ENCODE peak calls at places on chromosome 19, in eight cellular contexts. H is breast epithelium, M is ascending aorta, L is Peyer's patch, K is heart left ventricle, Z is mesenchymal stem cell, C is fibroblast of lung, E is pancreas. O is an unnamed sample. For H3K9me3, the result is how much of the 10 kb centered on the place peaks cover.

GRCh38 chr19:17579523-17580244 is 24.2 kb downstream of the COLGALT1 start:
- DNase-seq in H (no peak), M (no peak), L (peak), K (peak), Z (peak), C (peak), E (peak), O (no peak)

GRCh38 chr19:12801466-12802266 is at the start of the genes PRDX2 and THSD8:
- DNase-seq in H (peak), M (peak), L (peak), K (peak), Z (peak), C (peak), E (peak), O (peak)

GRCh38 chr19:34145741-34146202 is 26.5 kb upstream of the LSM14A start:
- DNase-seq in H (no peak), M (no peak), L (peak), K (no peak), Z (peak), C (peak), E (no peak), O (peak)

GRCh38 chr19:55672418-55672817 is 2.6 kb upstream of the EPN1 start:
- DNase-seq in H (no peak), M (no peak), L (no peak), K (no peak), Z (no peak), C (peak), E (no peak), O (no peak)

GRCh38 chr19:289651-290538 is 1.3 kb downstream of the PLPP2 start:
- DNase-seq in H (peak), M (no peak), L (no peak), K (no peak), Z (peak), C (peak), E (peak), O (no peak)

GRCh38 chr19:687569-688166 is 7.6 kb downstream of the PRSS57 start:
- DNase-seq in H (no peak), M (no peak), L (no peak), K (no peak), Z (no peak), C (no peak), E (no peak), O (no peak)

GRCh38 chr19:43768273-43769050 is 12.3 kb downstream of the KCNN4 start:
- DNase-seq in H (no peak), M (peak), L (no peak), K (no peak), Z (no peak), C (no peak), E (no peak), O (no peak)

GRCh38 chr19:54392078-54392477 is 23.2 kb upstream of the TTYH1 start:
- DNase-seq in H (no peak), M (no peak), L (no peak), K (no peak), Z (no peak), C (no peak), E (no peak), O (no peak)

GRCh38 chr19:15210323-15210774 is 9.6 kb upstream of the NOTCH3 start:
- DNase-seq in H (no peak), M (peak), L (no peak), K (peak), Z (peak), C (peak), E (no peak), O (no peak)

GRCh38 chr19:51784922-51785690 is 9.9 kb upstream of the FPR3 start:
- DNase-seq in H (no peak), M (peak), L (no peak), K (peak), Z (no peak), C (peak), E (no peak), O (no peak)

GRCh38 chr19:18113827-18114226 is 16.2 kb downstream of the MAST3 start:
- DNase-seq in H (no peak), M (no peak), L (no peak), K (no peak), Z (no peak), C (no peak), E (no peak), O (no peak)

GRCh38 chr19:33998739-33999345 is 173.5 kb upstream of the LSM14A start:
- DNase-seq in H (no peak), M (no peak), L (no peak), K (no peak), Z (peak), C (peak), E (no peak), O (no peak)

GRCh38 chr19:46393456-46394397 is 19.6 kb downstream of the CCDC8 start:
- DNase-seq in H (no peak), M (no peak), L (no peak), K (no peak), Z (no peak), C (no peak), E (no peak), O (no peak)

GRCh38 chr19:1074512-1075283 is 7.7 kb downstream of the ARHGAP45 start:
- DNase-seq in H (peak), M (peak), L (peak), K (peak), Z (no peak), C (no peak), E (peak), O (peak)

GRCh38 chr19:54376610-54377009 is 11.9 kb upstream of the LAIR1 start:
- DNase-seq in H (no peak), M (no peak), L (no peak), K (no peak), Z (no peak), C (no peak), E (no peak), O (no peak)

GRCh38 chr19:18364826-18365528 is 21.0 kb upstream of the GDF15 start:
- DNase-seq in H (peak), M (peak), L (no peak), K (peak), Z (peak), C (peak), E (peak), O (no peak)

GRCh38 chr19:34485831-34486230 is 4.3 kb downstream of the WTIP start:
- DNase-seq in H (no peak), M (no peak), L (no peak), K (no peak), Z (no peak), C (no peak), E (no peak), O (no peak)

GRCh38 chr19:20616071-20616470 is 45.3 kb downstream of the ZNF626 start:
- DNase-seq in H (no peak), M (no peak), L (no peak), K (no peak), Z (no peak), C (no peak), E (no peak), O (no peak)
- H3K27ac ChIP-seq in H (no peak), M (no peak), L (no peak), K (no peak), Z (no peak), C (no peak), E (no peak), O (no peak)

GRCh38 chr19:30864460-30865215 is 484.6 kb downstream of the TSHZ3 start:
- DNase-seq in H (no peak), M (peak), L (no peak), K (no peak), Z (no peak), C (no peak), E (no peak), O (no peak)

GRCh38 chr19:30861896-30862295 is 487.3 kb downstream of the TSHZ3 start:
- DNase-seq in H (no peak), M (no peak), L (no peak), K (no peak), Z (no peak), C (no peak), E (no peak), O (no peak)

GRCh38 chr19:30862876-30863275 is 486.4 kb downstream of the TSHZ3 start:
- DNase-seq in H (no peak), M (peak), L (peak), K (no peak), Z (no peak), C (no peak), E (no peak), O (no peak)

GRCh38 chr19:30870861-30871260 is 478.4 kb downstream of the TSHZ3 start:
- DNase-seq in H (no peak), M (no peak), L (no peak), K (peak), Z (no peak), C (no peak), E (no peak), O (no peak)

DNA sequence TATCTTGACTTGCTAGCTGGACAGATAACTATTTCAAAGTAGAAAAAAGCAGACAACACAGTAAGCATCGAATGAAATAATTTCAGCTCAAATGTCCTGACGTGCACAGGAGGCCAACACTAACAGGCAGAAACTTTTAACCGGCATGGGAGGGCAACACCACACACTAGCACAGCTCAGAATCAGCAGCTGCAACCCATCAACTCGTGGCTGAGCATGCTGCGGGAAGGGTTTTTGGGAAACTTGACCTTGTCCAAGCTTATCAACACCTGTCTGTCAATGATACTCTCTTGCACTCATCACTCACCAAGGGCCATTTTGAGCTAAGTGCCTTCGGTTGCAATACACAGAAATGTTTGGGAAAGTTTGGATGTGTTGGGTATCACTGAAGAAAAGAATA is 483.8 kb downstream of the TSHZ3 start:
- DNase-seq in H (no peak), M (peak), L (no peak), K (no peak), Z (no peak), C (no peak), E (no peak), O (no peak)
- H3K9me3 ChIP-seq in H (under half), M (under half), L (under half), K (under half), Z (under half), C (under half), E (under half), O (under half)

GRCh38 chr19:47716270-47716937 is 3.2 kb downstream of the EHD2 start:
- DNase-seq in H (no peak), M (no peak), L (no peak), K (no peak), Z (no peak), C (no peak), E (peak), O (no peak)

GRCh38 chr19:47719047-47719885 is 6.0 kb downstream of the EHD2 start:
- DNase-seq in H (peak), M (peak), L (peak), K (peak), Z (peak), C (peak), E (peak), O (no peak)

GRCh38 chr19:47711652-47712239 is 1.5 kb upstream of the EHD2 start:
- DNase-seq in H (no peak), M (no peak), L (no peak), K (no peak), Z (no peak), C (no peak), E (no peak), O (no peak)

GRCh38 chr19:47714339-47714738 is 1.1 kb downstream of the EHD2 start:
- DNase-seq in H (no peak), M (no peak), L (no peak), K (no peak), Z (peak), C (no peak), E (no peak), O (no peak)

DNA sequence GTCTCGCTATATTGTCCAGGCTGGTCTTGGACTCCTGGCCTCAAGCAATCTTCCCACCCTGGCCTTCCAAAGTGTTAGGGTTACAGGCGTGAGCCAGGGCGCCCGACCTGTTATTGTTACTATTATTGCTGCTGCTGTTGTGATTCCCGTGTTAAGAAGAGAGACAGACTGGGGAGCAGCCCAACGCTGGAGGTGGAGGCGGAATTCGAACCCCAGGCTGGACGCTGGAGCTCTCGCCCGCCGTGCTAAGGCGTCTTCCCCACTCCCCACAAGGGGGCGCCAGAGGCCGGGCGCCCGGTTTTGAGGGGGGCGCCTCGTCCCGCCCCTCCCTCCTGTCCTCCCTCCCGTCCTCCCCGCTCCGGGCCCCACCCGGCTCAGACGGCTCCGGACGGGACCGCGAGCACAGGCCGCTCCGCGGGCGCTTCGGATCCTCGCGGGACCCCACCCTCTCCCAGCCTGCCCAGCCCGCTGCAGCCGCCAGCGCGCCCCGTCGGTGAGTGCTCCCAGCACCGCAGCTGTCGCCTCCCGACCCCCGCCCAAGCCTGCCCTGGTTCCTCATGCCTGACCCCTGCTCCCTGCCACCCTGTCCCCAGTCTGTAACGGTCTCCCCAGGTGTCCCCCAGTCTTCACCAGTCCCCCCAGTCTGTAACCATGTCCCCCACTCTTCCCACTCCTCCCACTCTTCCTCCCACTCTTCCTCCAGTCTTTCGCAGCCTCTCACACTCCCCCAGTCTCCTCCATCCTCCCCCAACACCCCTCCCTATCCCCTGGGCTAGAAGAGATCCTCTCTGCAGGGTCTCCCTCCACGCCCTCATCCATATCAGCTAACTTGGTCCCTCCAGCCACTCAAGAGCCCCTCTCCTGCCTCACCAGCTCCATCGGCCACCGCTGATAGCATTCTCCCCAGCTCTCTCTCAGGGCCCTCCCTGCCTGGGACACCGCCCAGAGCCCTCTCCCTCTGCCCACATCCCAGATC is at the start of gene EHD2:
- DNase-seq in H (peak), M (peak), L (no peak), K (peak), Z (peak), C (peak), E (peak), O (peak)
- H3K4me3 ChIP-seq in H (peak), M (peak), L (peak), K (peak), Z (peak), C (peak), E (peak), O (no peak)

DNA sequence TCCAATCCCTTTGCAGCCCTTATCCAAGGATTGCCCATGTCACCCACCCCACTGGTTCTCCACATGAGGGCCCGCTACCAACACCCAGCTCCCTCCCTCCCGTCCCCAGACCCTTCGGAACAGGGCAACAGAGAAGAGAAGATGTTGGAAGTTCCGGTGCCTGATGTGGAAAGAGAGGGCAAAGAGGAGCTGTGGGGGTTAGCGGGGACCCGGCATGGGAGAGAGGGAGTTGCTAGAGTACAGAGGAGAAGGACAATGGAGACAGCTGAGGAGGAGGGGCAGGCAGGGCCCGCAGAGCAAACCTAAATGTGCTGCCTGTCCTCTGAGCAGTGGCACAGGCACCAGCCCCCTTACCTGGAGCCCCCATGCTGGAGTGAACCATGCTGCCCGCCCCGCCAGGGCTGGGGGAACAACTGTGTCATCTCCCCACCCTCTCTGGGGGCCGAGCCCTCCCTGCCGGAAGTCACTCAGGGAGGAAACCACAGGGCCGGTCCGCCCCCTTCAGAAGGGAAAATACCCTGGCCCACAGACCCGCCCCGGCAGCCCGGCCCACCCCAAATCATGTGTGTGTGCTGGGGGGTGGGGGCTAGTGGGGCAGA is at the start of gene POU2F2:
- DNase-seq in H (no peak), M (no peak), L (peak), K (peak), Z (peak), C (no peak), E (no peak), O (peak)
- H3K27ac ChIP-seq in H (no peak), M (no peak), L (peak), K (no peak), Z (no peak), C (no peak), E (no peak), O (peak)

GRCh38 chr19:2540646-2541454 is 64.9 kb downstream of the GADD45B start:
- DNase-seq in H (peak), M (peak), L (peak), K (peak), Z (peak), C (peak), E (peak), O (no peak)
- H3K9me3 ChIP-seq in H (under half), M (under half), L (under half), K (under half), Z (under half), C (under half), E (under half), O (under half)

GRCh38 chr19:10105241-10106099 is 692 bp upstream of the PPAN start:
- DNase-seq in H (no peak), M (peak), L (peak), K (no peak), Z (no peak), C (no peak), E (no peak), O (peak)
- H3K4me3 ChIP-seq in H (peak), M (no peak), L (peak), K (peak), Z (peak), C (peak), E (peak), O (peak)

O was measured in CD4-positive, CD25-positive, alpha-beta regulatory T cell.